ENCODE peak calls at places on chromosome 1, in six cellular contexts. One of them, this sample, is unnamed.

GRCh38 chr1:28370220-28371010 is 875 bp downstream of the PHACTR4 start:
- DNase-seq in CD8-positive, alpha-beta T cell: peak; percentile 16
- DNase-seq in pancreas: no peak
- DNase-seq in CD4-positive, CD25-positive, alpha-beta regulatory T cell: peak; percentile 10
- DNase-seq in cardiac muscle cell: peak; percentile 28
- DNase-seq in cardiac fibroblast: peak; percentile 51
- DNase-seq in this sample: peak; percentile 46

GRCh38 chr1:245807306-245807705 is 652.5 kb downstream of the KIF26B start:
- DNase-seq in pancreas: no peak
- DNase-seq in CD8-positive, alpha-beta T cell: no peak
- DNase-seq in cardiac muscle cell: no peak
- DNase-seq in CD4-positive, CD25-positive, alpha-beta regulatory T cell: no peak
- DNase-seq in cardiac fibroblast: peak; percentile 35
- DNase-seq in this sample: no peak

GRCh38 chr1:162353078-162353477 is 23.6 kb downstream of the SPATA46 start:
- DNase-seq in cardiac fibroblast: no peak
- DNase-seq in CD4-positive, CD25-positive, alpha-beta regulatory T cell: no peak
- DNase-seq in cardiac muscle cell: no peak
- DNase-seq in CD8-positive, alpha-beta T cell: no peak
- DNase-seq in pancreas: no peak
- DNase-seq in this sample: no peak

GRCh38 chr1:79848316-79848715 is 841.8 kb upstream of the ADGRL4 start:
- DNase-seq in cardiac muscle cell: no peak
- DNase-seq in pancreas: no peak
- DNase-seq in cardiac fibroblast: no peak
- DNase-seq in CD8-positive, alpha-beta T cell: no peak
- DNase-seq in CD4-positive, CD25-positive, alpha-beta regulatory T cell: no peak
- DNase-seq in this sample: no peak

GRCh38 chr1:201755200-201755599 is 73.8 kb upstream of the IPO9 start:
- DNase-seq in cardiac muscle cell: no peak
- DNase-seq in CD4-positive, CD25-positive, alpha-beta regulatory T cell: no peak
- DNase-seq in pancreas: no peak
- DNase-seq in cardiac fibroblast: no peak
- DNase-seq in CD8-positive, alpha-beta T cell: no peak
- DNase-seq in this sample: no peak

GRCh38 chr1:75475709-75476108 is 135.2 kb downstream of the SLC44A5 start:
- DNase-seq in CD8-positive, alpha-beta T cell: no peak
- DNase-seq in cardiac muscle cell: no peak
- DNase-seq in pancreas: no peak
- DNase-seq in cardiac fibroblast: no peak
- DNase-seq in CD4-positive, CD25-positive, alpha-beta regulatory T cell: no peak
- DNase-seq in this sample: no peak

GRCh38 chr1:206880310-206880709 is 14.9 kb downstream of the IL20 start:
- DNase-seq in cardiac fibroblast: no peak
- DNase-seq in CD8-positive, alpha-beta T cell: no peak
- DNase-seq in pancreas: no peak
- DNase-seq in cardiac muscle cell: no peak
- DNase-seq in CD4-positive, CD25-positive, alpha-beta regulatory T cell: no peak
- DNase-seq in this sample: no peak

GRCh38 chr1:172960019-172960418 is 90.7 kb downstream of the TNFSF18 start:
- DNase-seq in cardiac fibroblast: peak; percentile 44
- DNase-seq in CD4-positive, CD25-positive, alpha-beta regulatory T cell: no peak
- DNase-seq in CD8-positive, alpha-beta T cell: no peak
- DNase-seq in cardiac muscle cell: no peak
- DNase-seq in pancreas: no peak
- DNase-seq in this sample: no peak

GRCh38 chr1:28139033-28139712 is 37.3 kb downstream of the PTAFR start:
- DNase-seq in CD8-positive, alpha-beta T cell: no peak
- DNase-seq in pancreas: no peak
- DNase-seq in cardiac muscle cell: no peak
- DNase-seq in CD4-positive, CD25-positive, alpha-beta regulatory T cell: no peak
- DNase-seq in cardiac fibroblast: peak; percentile 93
- DNase-seq in this sample: peak; percentile 78

GRCh38 chr1:172338295-172338735 is 82.2 kb upstream of the C1orf105 start:
- DNase-seq in pancreas: no peak
- DNase-seq in cardiac fibroblast: no peak
- DNase-seq in cardiac muscle cell: no peak
- DNase-seq in CD8-positive, alpha-beta T cell: no peak
- DNase-seq in CD4-positive, CD25-positive, alpha-beta regulatory T cell: no peak
- DNase-seq in this sample: no peak

GRCh38 chr1:30407862-30408580 is 315.4 kb downstream of the MATN1 start:
- DNase-seq in pancreas: no peak
- DNase-seq in cardiac fibroblast: no peak
- DNase-seq in cardiac muscle cell: no peak
- DNase-seq in CD4-positive, CD25-positive, alpha-beta regulatory T cell: no peak
- DNase-seq in CD8-positive, alpha-beta T cell: peak; percentile 1
- DNase-seq in this sample: no peak

GRCh38 chr1:147669475-147670318 is 627 bp downstream of the ACP6 start:
- DNase-seq in CD8-positive, alpha-beta T cell: peak; percentile 38
- DNase-seq in cardiac muscle cell: peak; percentile 60
- DNase-seq in CD4-positive, CD25-positive, alpha-beta regulatory T cell: peak; percentile 25
- DNase-seq in pancreas: peak; percentile 64
- DNase-seq in cardiac fibroblast: peak; percentile 57
- DNase-seq in this sample: peak; percentile 39

GRCh38 chr1:202093856-202094255 is 28.9 kb upstream of the GPR37L1 start:
- DNase-seq in cardiac fibroblast: no peak
- DNase-seq in CD8-positive, alpha-beta T cell: no peak
- DNase-seq in cardiac muscle cell: no peak
- DNase-seq in CD4-positive, CD25-positive, alpha-beta regulatory T cell: no peak
- DNase-seq in pancreas: no peak
- DNase-seq in this sample: no peak

GRCh38 chr1:27616441-27616840 is 12.5 kb upstream of the AHDC1 start:
- DNase-seq in CD8-positive, alpha-beta T cell: no peak
- DNase-seq in cardiac muscle cell: no peak
- DNase-seq in pancreas: no peak
- DNase-seq in cardiac fibroblast: no peak
- DNase-seq in CD4-positive, CD25-positive, alpha-beta regulatory T cell: no peak
- DNase-seq in this sample: no peak

GRCh38 chr1:164560076-164560475 is 1.1 kb downstream of the PBX1 start:
- DNase-seq in pancreas: no peak
- DNase-seq in CD8-positive, alpha-beta T cell: no peak
- DNase-seq in CD4-positive, CD25-positive, alpha-beta regulatory T cell: no peak
- DNase-seq in cardiac muscle cell: no peak
- DNase-seq in cardiac fibroblast: peak; percentile 49
- DNase-seq in this sample: peak; percentile 32

GRCh38 chr1:164560504-164560903 is 1.5 kb downstream of the PBX1 start:
- DNase-seq in CD8-positive, alpha-beta T cell: no peak
- DNase-seq in pancreas: no peak
- DNase-seq in cardiac muscle cell: no peak
- DNase-seq in CD4-positive, CD25-positive, alpha-beta regulatory T cell: no peak
- DNase-seq in cardiac fibroblast: no peak
- DNase-seq in this sample: no peak

GRCh38 chr1:164561461-164561860 is 2.5 kb downstream of the PBX1 start:
- DNase-seq in CD8-positive, alpha-beta T cell: no peak
- DNase-seq in cardiac fibroblast: peak; percentile 50
- DNase-seq in CD4-positive, CD25-positive, alpha-beta regulatory T cell: no peak
- DNase-seq in cardiac muscle cell: no peak
- DNase-seq in pancreas: no peak
- DNase-seq in this sample: peak; percentile 28

GRCh38 chr1:164559342-164560070 is 522 bp downstream of the PBX1 start:
- DNase-seq in cardiac muscle cell: peak; percentile 59
- DNase-seq in pancreas: peak; percentile 41
- DNase-seq in CD4-positive, CD25-positive, alpha-beta regulatory T cell: no peak
- DNase-seq in cardiac fibroblast: peak; percentile 40
- DNase-seq in CD8-positive, alpha-beta T cell: no peak
- DNase-seq in this sample: peak; percentile 39

GRCh38 chr1:164561007-164561406 is 2.0 kb downstream of the PBX1 start:
- DNase-seq in pancreas: no peak
- DNase-seq in cardiac muscle cell: no peak
- DNase-seq in CD4-positive, CD25-positive, alpha-beta regulatory T cell: no peak
- DNase-seq in cardiac fibroblast: peak; percentile 52
- DNase-seq in CD8-positive, alpha-beta T cell: no peak
- DNase-seq in this sample: peak; percentile 17
- H3K4me3 ChIP-seq in pancreas: peak overlapping the region; percentile 66
- H3K4me3 ChIP-seq in cardiac muscle cell: peak overlapping the region; percentile 97
- H3K4me3 ChIP-seq in CD4-positive, CD25-positive, alpha-beta regulatory T cell: no peak overlapping the region
- H3K4me3 ChIP-seq in cardiac fibroblast: peak overlapping the region; percentile 69
- H3K4me3 ChIP-seq in CD8-positive, alpha-beta T cell: no peak overlapping the region
- H3K4me3 ChIP-seq in this sample: peak overlapping the region; percentile 85

GRCh38 chr1:210857724-210858123 is 276.2 kb downstream of the KCNH1 start:
- DNase-seq in pancreas: no peak
- DNase-seq in cardiac fibroblast: no peak
- DNase-seq in CD4-positive, CD25-positive, alpha-beta regulatory T cell: no peak
- DNase-seq in CD8-positive, alpha-beta T cell: no peak
- DNase-seq in cardiac muscle cell: no peak
- DNase-seq in this sample: no peak

GRCh38 chr1:210853276-210853675 is 280.7 kb downstream of the KCNH1 start:
- DNase-seq in CD8-positive, alpha-beta T cell: no peak
- DNase-seq in CD4-positive, CD25-positive, alpha-beta regulatory T cell: no peak
- DNase-seq in cardiac fibroblast: no peak
- DNase-seq in cardiac muscle cell: no peak
- DNase-seq in pancreas: no peak
- DNase-seq in this sample: no peak

GRCh38 chr1:210850556-210850955 is 283.4 kb downstream of the KCNH1 start:
- DNase-seq in cardiac fibroblast: no peak
- DNase-seq in pancreas: no peak
- DNase-seq in CD4-positive, CD25-positive, alpha-beta regulatory T cell: no peak
- DNase-seq in CD8-positive, alpha-beta T cell: no peak
- DNase-seq in cardiac muscle cell: no peak
- DNase-seq in this sample: no peak

DNA sequence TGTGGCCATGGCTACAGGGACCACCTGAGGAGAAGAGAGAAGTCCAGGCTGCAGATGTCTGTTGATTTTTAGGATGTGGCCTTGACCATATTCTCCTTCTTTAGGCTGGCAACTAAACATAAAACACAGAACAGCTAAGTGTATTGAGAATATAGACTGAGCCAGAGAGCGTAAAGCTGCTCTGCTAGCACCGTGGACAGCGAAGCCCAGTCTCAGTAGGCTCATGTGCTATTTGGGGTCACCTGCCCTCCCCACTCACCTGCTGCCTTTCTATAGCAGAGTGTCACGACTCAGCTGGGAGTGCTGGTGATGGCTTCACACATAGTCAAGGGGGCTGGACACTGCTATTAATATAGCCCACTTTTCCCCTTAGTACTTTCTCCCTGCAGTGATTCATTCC is 278.5 kb downstream of the KCNH1 start:
- DNase-seq in cardiac muscle cell: peak; percentile 42
- DNase-seq in CD8-positive, alpha-beta T cell: no peak
- DNase-seq in cardiac fibroblast: no peak
- DNase-seq in pancreas: no peak
- DNase-seq in CD4-positive, CD25-positive, alpha-beta regulatory T cell: no peak
- DNase-seq in this sample: no peak
- H3K4me3 ChIP-seq in cardiac muscle cell: no peak overlapping the region
- H3K4me3 ChIP-seq in CD8-positive, alpha-beta T cell: no peak overlapping the region
- H3K4me3 ChIP-seq in cardiac fibroblast: no peak overlapping the region
- H3K4me3 ChIP-seq in pancreas: no peak overlapping the region
- H3K4me3 ChIP-seq in CD4-positive, CD25-positive, alpha-beta regulatory T cell: no peak overlapping the region
- H3K4me3 ChIP-seq in this sample: no peak overlapping the region

DNA sequence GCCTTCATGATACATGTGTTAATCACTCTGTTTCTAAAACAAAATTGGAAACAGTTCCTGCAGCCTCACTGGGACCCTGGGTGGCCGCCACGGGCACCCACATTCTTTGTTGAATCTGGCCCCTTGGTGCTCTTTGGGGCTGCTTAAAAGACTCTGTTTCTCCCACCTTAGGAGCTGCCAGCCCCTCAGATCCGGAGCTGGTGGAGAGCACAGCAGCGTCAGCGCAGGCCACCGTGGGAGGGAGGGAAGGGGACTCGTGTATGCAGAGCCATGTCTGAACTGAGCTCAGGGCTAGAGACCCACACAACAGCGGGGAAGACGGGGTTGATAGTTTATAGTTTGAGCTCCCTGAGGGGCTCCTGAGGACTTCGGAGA is 121.2 kb downstream of the CNIH3 start:
- DNase-seq in CD8-positive, alpha-beta T cell: no peak
- DNase-seq in CD4-positive, CD25-positive, alpha-beta regulatory T cell: no peak
- DNase-seq in cardiac fibroblast: no peak
- DNase-seq in pancreas: no peak
- DNase-seq in cardiac muscle cell: no peak
- DNase-seq in this sample: no peak
- H3K4me3 ChIP-seq in CD8-positive, alpha-beta T cell: no peak overlapping the region
- H3K4me3 ChIP-seq in CD4-positive, CD25-positive, alpha-beta regulatory T cell: no peak overlapping the region
- H3K4me3 ChIP-seq in cardiac fibroblast: no peak overlapping the region
- H3K4me3 ChIP-seq in pancreas: no peak overlapping the region
- H3K4me3 ChIP-seq in cardiac muscle cell: no peak overlapping the region
- H3K4me3 ChIP-seq in this sample: no peak overlapping the region

GRCh38 chr1:216523449-216524190 is 100.4 kb upstream of the USH2A start:
- DNase-seq in CD4-positive, CD25-positive, alpha-beta regulatory T cell: no peak
- DNase-seq in pancreas: no peak
- DNase-seq in CD8-positive, alpha-beta T cell: no peak
- DNase-seq in cardiac fibroblast: peak; percentile 48
- DNase-seq in cardiac muscle cell: no peak
- DNase-seq in this sample: peak; percentile 27
- H3K4me3 ChIP-seq in CD4-positive, CD25-positive, alpha-beta regulatory T cell: no peak overlapping the region
- H3K4me3 ChIP-seq in pancreas: no peak overlapping the region
- H3K4me3 ChIP-seq in CD8-positive, alpha-beta T cell: no peak overlapping the region
- H3K4me3 ChIP-seq in cardiac fibroblast: no peak overlapping the region
- H3K4me3 ChIP-seq in cardiac muscle cell: no peak overlapping the region
- H3K4me3 ChIP-seq in this sample: no peak overlapping the region

DNA sequence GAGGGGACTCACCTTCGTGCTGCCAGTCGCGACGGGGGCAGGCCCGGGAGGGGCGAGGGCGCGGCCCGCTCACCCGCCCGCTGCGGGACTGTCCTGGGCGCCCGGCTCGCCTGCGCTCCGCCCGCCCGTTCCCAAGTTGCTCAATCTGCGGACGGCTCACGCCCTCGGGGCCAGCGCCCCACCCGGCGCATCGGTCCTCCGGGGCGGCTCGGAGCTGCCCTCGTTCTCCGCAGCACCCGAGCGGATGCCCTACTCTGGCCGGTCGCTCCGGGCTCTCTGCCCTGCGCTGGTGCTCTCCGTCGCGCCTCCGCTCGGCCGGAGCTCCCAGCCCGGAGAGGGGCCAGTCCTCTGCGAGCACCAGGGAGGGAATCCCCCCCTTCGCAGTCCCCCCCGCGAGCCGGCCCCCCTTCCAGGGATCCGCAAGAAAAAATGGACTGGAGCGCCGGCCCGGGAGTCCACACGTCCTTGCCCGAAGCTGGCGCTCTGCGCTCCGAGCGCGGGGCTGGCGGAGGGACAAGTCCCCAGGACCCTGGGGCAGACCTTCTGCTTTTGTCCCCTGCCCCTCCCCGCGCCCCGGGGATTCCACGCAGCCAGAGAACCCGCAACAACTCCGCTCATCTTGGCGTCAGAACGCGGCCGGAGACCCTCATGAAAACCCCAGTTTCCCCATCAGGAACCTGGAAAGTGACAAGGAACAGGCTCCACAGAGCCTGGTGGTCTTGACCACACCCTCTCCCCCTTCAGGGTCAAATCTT is at the start of gene RSPO1:
- DNase-seq in cardiac muscle cell: peak; percentile 23
- DNase-seq in CD4-positive, CD25-positive, alpha-beta regulatory T cell: no peak
- DNase-seq in pancreas: no peak
- DNase-seq in cardiac fibroblast: peak; percentile 20
- DNase-seq in CD8-positive, alpha-beta T cell: no peak
- DNase-seq in this sample: peak; percentile 10
- H3K4me3 ChIP-seq in cardiac muscle cell: peak within 1 kb of the TSS; percentile 13
- H3K4me3 ChIP-seq in CD4-positive, CD25-positive, alpha-beta regulatory T cell: no peak within 1 kb of the TSS
- H3K4me3 ChIP-seq in pancreas: peak within 1 kb of the TSS; percentile 14
- H3K4me3 ChIP-seq in cardiac fibroblast: no peak within 1 kb of the TSS
- H3K4me3 ChIP-seq in CD8-positive, alpha-beta T cell: no peak within 1 kb of the TSS
- H3K4me3 ChIP-seq in this sample: no peak within 1 kb of the TSS